ENCODE peak calls at places on chromosomes 5 and 9, in ten cellular contexts. T, V, F, X, W, R, L, M, S and H are unnamed samples.

GRCh38 chr9:93257808-93258331 is 73.9 kb downstream of the WNK2 start:
- DNase-seq in T (peak; percentile 36), V (no peak), F (peak; percentile 43), X (no peak), W (no peak), R (no peak), L (no peak), M (no peak), S (no peak), H (peak; percentile 39)

GRCh38 chr9:5879419-5880181 is 11.1 kb upstream of the MLANA start:
- DNase-seq in T (peak; percentile 69), V (peak; percentile 60), F (no peak), X (no peak), W (peak; percentile 80), R (no peak), L (peak; percentile 63), M (no peak), S (no peak), H (peak; percentile 91)

GRCh38 chr5:150112211-150113046 is 26.1 kb upstream of the CSF1R start:
- DNase-seq in T (peak; percentile 63), V (peak; percentile 76), F (peak; percentile 65), X (peak; percentile 37), W (peak; percentile 95), R (peak; percentile 47), L (peak; percentile 50), M (no peak), S (no peak), H (peak; percentile 57)

GRCh38 chr5:88661870-88662207 is 221.1 kb downstream of the MEF2C start:
- DNase-seq in T (no peak), V (no peak), F (no peak), X (no peak), W (no peak), R (no peak), L (no peak), M (no peak), S (no peak), H (no peak)

GRCh38 chr9:74025402-74025894 is 471.7 kb upstream of the RORB start:
- DNase-seq in T (no peak), V (peak; percentile 22), F (no peak), X (no peak), W (peak; percentile 91), R (no peak), L (no peak), M (no peak), S (no peak), H (peak; percentile 66)

GRCh38 chr9:32350682-32351081 is 33.8 kb upstream of the ACO1 start:
- DNase-seq in T (no peak), V (peak; percentile 56), F (no peak), X (no peak), W (peak; percentile 28), R (no peak), L (no peak), M (no peak), S (no peak), H (peak; percentile 52)

GRCh38 chr9:38355526-38356120 is 36.9 kb upstream of the ALDH1B1 start:
- DNase-seq in T (no peak), V (no peak), F (no peak), X (no peak), W (no peak), R (no peak), L (no peak), M (no peak), S (no peak), H (no peak)

GRCh38 chr5:52864884-52865283 is 77.2 kb downstream of the ITGA1 start:
- DNase-seq in T (no peak), V (peak; percentile 78), F (no peak), X (no peak), W (no peak), R (no peak), L (no peak), M (no peak), S (no peak), H (peak; percentile 44)

GRCh38 chr5:175798626-175799025 is 72.8 kb upstream of the CPLX2 start:
- DNase-seq in T (no peak), V (no peak), F (no peak), X (no peak), W (no peak), R (no peak), L (no peak), M (no peak), S (no peak), H (no peak)

GRCh38 chr5:175800656-175801081 is 70.7 kb upstream of the CPLX2 start:
- DNase-seq in T (no peak), V (no peak), F (no peak), X (no peak), W (peak; percentile 78), R (peak; percentile 92), L (no peak), M (no peak), S (no peak), H (peak; percentile 39)

GRCh38 chr5:175796536-175797499 is 74.6 kb upstream of the CPLX2 start:
- DNase-seq in T (peak; percentile 97), V (peak; percentile 80), F (peak; percentile 89), X (peak; percentile 97), W (peak; percentile 61), R (peak; percentile 67), L (peak; percentile 21), M (peak; percentile 94), S (peak; percentile 97), H (peak; percentile 40)

GRCh38 chr5:175795959-175796358 is 75.4 kb upstream of the CPLX2 start:
- DNase-seq in T (no peak), V (no peak), F (no peak), X (no peak), W (no peak), R (no peak), L (no peak), M (no peak), S (no peak), H (no peak)

DNA sequence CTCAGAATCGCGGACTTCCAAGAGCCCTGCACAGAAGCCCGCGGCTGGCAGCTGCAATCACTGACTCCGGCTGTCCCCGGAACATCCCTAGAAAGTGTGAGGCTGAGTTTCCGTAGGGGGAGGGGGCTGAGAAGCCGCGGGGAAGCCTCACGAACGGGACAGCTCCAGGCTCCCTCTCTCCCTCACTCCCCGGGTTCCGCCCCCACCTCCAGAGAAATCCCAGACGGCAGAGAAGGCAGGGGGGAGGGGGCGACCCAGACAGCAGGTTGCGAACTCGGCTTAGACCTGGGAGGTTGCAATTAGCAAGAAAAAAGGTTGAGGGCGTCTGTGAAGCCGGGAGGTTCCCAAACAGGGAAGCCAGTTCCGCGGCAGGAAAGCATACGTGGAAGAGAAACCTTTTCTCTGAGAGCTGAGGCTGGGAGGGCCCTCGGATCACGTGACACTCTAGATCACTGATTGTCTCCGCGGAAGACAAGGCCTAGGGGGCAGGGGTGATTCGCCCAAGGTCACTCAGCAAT is 73.8 kb upstream of the CPLX2 start:
- DNase-seq in T (peak; percentile 82), V (no peak), F (no peak), X (no peak), W (no peak), R (peak; percentile 99), L (no peak), M (peak; percentile 68), S (peak; percentile 47), H (no peak)
- TF ChIP-seq CTCF in T (no peak), V (no peak), F (no peak), X (no peak), W (no peak), R (no peak), L (no peak), M (no peak), S (no peak), H (no peak)

GRCh38 chr5:102154291-102154690 is 141.8 kb downstream of the SLCO4C1 start:
- DNase-seq in T (no peak), V (no peak), F (no peak), X (no peak), W (no peak), R (no peak), L (no peak), M (no peak), S (no peak), H (no peak)

DNA sequence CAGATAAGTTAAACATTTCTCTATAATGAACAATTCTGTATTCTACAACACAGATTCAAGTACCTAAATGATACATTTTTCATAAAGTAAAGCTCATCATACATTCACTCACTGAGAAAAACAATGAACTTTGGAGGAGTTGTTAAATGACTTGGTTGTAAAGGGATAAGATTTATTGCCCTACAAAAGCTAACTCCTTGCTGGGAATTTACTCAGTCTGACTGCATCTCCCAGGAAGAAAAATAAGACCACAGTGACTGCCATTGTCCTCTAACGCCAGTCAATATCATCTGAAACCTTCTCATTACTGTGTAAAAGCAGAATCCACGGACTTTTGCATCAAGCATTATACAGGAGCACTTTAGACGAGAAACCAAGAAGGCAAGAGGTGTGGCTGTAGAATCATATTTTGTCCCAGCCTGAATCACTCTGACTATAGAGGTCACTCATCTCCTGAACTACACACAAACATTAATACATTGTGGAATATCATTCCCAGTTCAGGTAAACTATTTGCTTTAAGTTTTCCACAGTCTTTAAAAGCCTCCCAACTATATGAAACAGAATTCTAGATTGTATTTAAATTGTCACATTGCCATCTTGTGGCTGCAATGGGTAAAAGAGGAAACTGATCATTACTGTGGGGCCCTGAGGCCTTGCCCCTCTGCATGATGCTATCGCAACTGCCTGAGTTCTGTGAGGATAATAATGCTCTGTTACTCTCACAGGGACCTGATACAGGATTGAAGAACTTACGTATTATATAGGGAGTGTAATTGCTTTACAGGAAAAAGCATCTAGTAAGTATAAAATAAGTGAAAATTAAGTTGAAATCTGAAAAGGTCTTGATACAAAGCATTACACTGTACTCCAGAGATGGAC is 142.9 kb downstream of the SLCO4C1 start:
- DNase-seq in T (peak; percentile 60), V (peak; percentile 3), F (no peak), X (no peak), W (peak; percentile 4), R (peak; percentile 18), L (peak; percentile 3), M (peak; percentile 24), S (peak; percentile 22), H (peak; percentile 29)
- TF ChIP-seq CTCF in T (peak; percentile 84), V (peak; percentile 3), F (peak; percentile 41), X (peak; percentile 65), W (peak; percentile 5), R (peak; percentile 43), L (no peak), M (peak; percentile 23), S (peak; percentile 57), H (peak; percentile 21)

DNA sequence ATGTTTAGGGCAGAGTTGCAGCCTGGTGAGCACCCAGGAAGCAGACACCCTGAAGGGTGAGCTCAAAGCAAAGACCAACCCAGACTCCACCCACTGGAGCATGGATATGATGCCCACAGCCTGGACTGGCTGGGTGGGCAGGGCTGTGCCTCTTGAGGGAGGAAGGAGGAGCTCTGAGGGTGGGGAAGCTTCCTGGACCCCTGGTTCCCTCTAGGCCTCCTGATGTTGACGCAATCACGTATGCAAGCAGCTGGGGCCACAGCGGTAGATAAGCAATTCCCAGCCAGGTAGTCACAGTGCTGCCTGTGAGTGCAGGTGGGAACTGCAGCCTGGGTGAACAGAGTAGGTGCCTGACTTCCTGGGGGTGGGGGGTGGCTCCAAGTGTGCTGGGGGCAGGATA is 271.5 kb downstream of the CDK5RAP2 start:
- DNase-seq in T (peak; percentile 66), V (no peak), F (no peak), X (no peak), W (no peak), R (no peak), L (no peak), M (peak; percentile 25), S (no peak), H (peak; percentile 14)
- TF ChIP-seq CTCF in T (peak; percentile 44), V (no peak), F (no peak), X (no peak), W (no peak), R (peak; percentile 2), L (no peak), M (no peak), S (no peak), H (no peak)

GRCh38 chr9:122159925-122160246 is 178 bp downstream of the MORN5 start:
- DNase-seq in T (no peak), V (no peak), F (no peak), X (no peak), W (no peak), R (no peak), L (no peak), M (no peak), S (no peak), H (no peak)

GRCh38 chr9:122159026-122159924 is at the start of the genes MORN5 and NDUFA8:
- DNase-seq in T (peak; percentile 99), V (peak; percentile 97), F (peak; percentile 98), X (peak; percentile 99), W (peak; percentile 94), R (peak; percentile 98), L (peak; percentile 90), M (peak; percentile 99), S (peak; percentile 98), H (peak; percentile 91)

GRCh38 chr9:122162415-122162814 is 2.7 kb downstream of the MORN5 start:
- DNase-seq in T (no peak), V (no peak), F (no peak), X (no peak), W (no peak), R (no peak), L (no peak), M (no peak), S (no peak), H (no peak)

DNA sequence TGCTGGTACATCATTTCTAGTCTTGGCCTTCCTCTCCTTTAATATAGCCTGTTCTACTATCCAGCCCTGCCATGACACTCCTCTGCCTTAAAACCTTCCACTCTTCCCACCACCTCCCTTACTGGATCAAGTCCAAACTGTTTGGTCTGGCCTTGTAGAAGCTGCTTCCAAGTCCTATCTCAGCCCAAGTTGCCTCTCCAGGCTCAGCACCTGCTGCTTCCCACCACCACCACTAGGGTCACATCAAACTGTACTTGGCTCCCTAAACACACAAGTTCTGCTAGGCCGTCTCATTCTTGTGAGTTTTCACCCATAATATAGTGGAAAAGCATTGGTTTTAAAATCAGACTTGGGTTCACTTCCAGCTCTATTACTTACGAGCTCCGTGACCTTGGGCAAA is 1.4 kb downstream of the NDUFA8 start:
- DNase-seq in T (peak; percentile 86), V (peak; percentile 59), F (no peak), X (no peak), W (peak; percentile 69), R (peak; percentile 56), L (peak; percentile 38), M (peak; percentile 53), S (peak; percentile 27), H (peak; percentile 43)
- TF ChIP-seq CTCF in T (peak; percentile 78), V (peak; percentile 64), F (peak; percentile 39), X (peak; percentile 55), W (peak; percentile 61), R (peak; percentile 81), L (peak; percentile 66), M (peak; percentile 35), S (peak; percentile 45), H (peak; percentile 59)